ENCODE peak calls at places on chromosomes 5 and 9, in five cellular contexts. One of them, this sample, is unnamed.

GRCh38 chr9:135045264-135046155 is 42.0 kb upstream of the OLFM1 start:
- DNase-seq in posterior cingulate gyrus: no peak
- DNase-seq in stimulated activated naive B cell treated with anti-CD40 and anti-IgM and Interleukin-4, amounts not matched to agents 10 μg/mL and 1 μg/mL and 100 μg/mL, for 72 hours: no peak
- DNase-seq in hepatocyte: no peak
- DNase-seq in RWPE1: no peak
- DNase-seq in this sample: no peak

GRCh38 chr5:38154615-38155204 is 103.6 kb upstream of the EGFLAM start:
- DNase-seq in hepatocyte: no peak
- DNase-seq in posterior cingulate gyrus: no peak
- DNase-seq in stimulated activated naive B cell treated with anti-CD40 and anti-IgM and Interleukin-4, amounts not matched to agents 10 μg/mL and 1 μg/mL and 100 μg/mL, for 72 hours: no peak
- DNase-seq in RWPE1: peak
- DNase-seq in this sample: no peak

GRCh38 chr9:114603183-114603582 is 7.9 kb upstream of the TMEM268 start:
- DNase-seq in stimulated activated naive B cell treated with anti-CD40 and anti-IgM and Interleukin-4, amounts not matched to agents 10 μg/mL and 1 μg/mL and 100 μg/mL, for 72 hours: no peak
- DNase-seq in RWPE1: no peak
- DNase-seq in hepatocyte: no peak
- DNase-seq in posterior cingulate gyrus: no peak
- DNase-seq in this sample: no peak

GRCh38 chr5:102539598-102539997 is 40.8 kb upstream of the SLCO6A1 start:
- DNase-seq in RWPE1: no peak
- DNase-seq in hepatocyte: peak
- DNase-seq in posterior cingulate gyrus: no peak
- DNase-seq in stimulated activated naive B cell treated with anti-CD40 and anti-IgM and Interleukin-4, amounts not matched to agents 10 μg/mL and 1 μg/mL and 100 μg/mL, for 72 hours: no peak
- DNase-seq in this sample: no peak

GRCh38 chr5:114185274-114185673 is 176.6 kb upstream of the KCNN2 start:
- DNase-seq in stimulated activated naive B cell treated with anti-CD40 and anti-IgM and Interleukin-4, amounts not matched to agents 10 μg/mL and 1 μg/mL and 100 μg/mL, for 72 hours: no peak
- DNase-seq in hepatocyte: peak
- DNase-seq in posterior cingulate gyrus: no peak
- DNase-seq in RWPE1: no peak
- DNase-seq in this sample: no peak

GRCh38 chr9:5110867-5111681 is 74.4 kb downstream of the INSL6 start:
- DNase-seq in hepatocyte: no peak
- DNase-seq in RWPE1: no peak
- DNase-seq in posterior cingulate gyrus: peak
- DNase-seq in stimulated activated naive B cell treated with anti-CD40 and anti-IgM and Interleukin-4, amounts not matched to agents 10 μg/mL and 1 μg/mL and 100 μg/mL, for 72 hours: no peak
- DNase-seq in this sample: no peak

GRCh38 chr9:32264171-32264862 is 120.1 kb upstream of the ACO1 start:
- DNase-seq in stimulated activated naive B cell treated with anti-CD40 and anti-IgM and Interleukin-4, amounts not matched to agents 10 μg/mL and 1 μg/mL and 100 μg/mL, for 72 hours: no peak
- DNase-seq in hepatocyte: peak
- DNase-seq in RWPE1: no peak
- DNase-seq in posterior cingulate gyrus: no peak
- DNase-seq in this sample: no peak

GRCh38 chr5:68839019-68839552 is 254.7 kb upstream of the SLC30A5 start:
- DNase-seq in posterior cingulate gyrus: no peak
- DNase-seq in stimulated activated naive B cell treated with anti-CD40 and anti-IgM and Interleukin-4, amounts not matched to agents 10 μg/mL and 1 μg/mL and 100 μg/mL, for 72 hours: no peak
- DNase-seq in RWPE1: no peak
- DNase-seq in hepatocyte: peak
- DNase-seq in this sample: peak

GRCh38 chr9:33081128-33081851 is 4.8 kb upstream of the SMU1 start:
- DNase-seq in posterior cingulate gyrus: no peak
- DNase-seq in hepatocyte: peak
- DNase-seq in stimulated activated naive B cell treated with anti-CD40 and anti-IgM and Interleukin-4, amounts not matched to agents 10 μg/mL and 1 μg/mL and 100 μg/mL, for 72 hours: peak
- DNase-seq in RWPE1: peak
- DNase-seq in this sample: peak

GRCh38 chr5:95923918-95924559 is 37.6 kb downstream of the ELL2 start:
- DNase-seq in hepatocyte: no peak
- DNase-seq in posterior cingulate gyrus: no peak
- DNase-seq in RWPE1: no peak
- DNase-seq in stimulated activated naive B cell treated with anti-CD40 and anti-IgM and Interleukin-4, amounts not matched to agents 10 μg/mL and 1 μg/mL and 100 μg/mL, for 72 hours: no peak
- DNase-seq in this sample: no peak

GRCh38 chr9:20584968-20585643 is 37.2 kb downstream of the MLLT3 start:
- DNase-seq in RWPE1: no peak
- DNase-seq in posterior cingulate gyrus: no peak
- DNase-seq in stimulated activated naive B cell treated with anti-CD40 and anti-IgM and Interleukin-4, amounts not matched to agents 10 μg/mL and 1 μg/mL and 100 μg/mL, for 72 hours: no peak
- DNase-seq in hepatocyte: no peak
- DNase-seq in this sample: no peak

GRCh38 chr5:143796753-143797152 is 15.2 kb upstream of the HMHB1 start:
- DNase-seq in RWPE1: no peak
- DNase-seq in stimulated activated naive B cell treated with anti-CD40 and anti-IgM and Interleukin-4, amounts not matched to agents 10 μg/mL and 1 μg/mL and 100 μg/mL, for 72 hours: no peak
- DNase-seq in hepatocyte: no peak
- DNase-seq in posterior cingulate gyrus: no peak
- DNase-seq in this sample: no peak

GRCh38 chr5:42994285-42995151 is 45.6 kb downstream of the ANXA2R start:
- DNase-seq in RWPE1: peak
- DNase-seq in hepatocyte: peak
- DNase-seq in stimulated activated naive B cell treated with anti-CD40 and anti-IgM and Interleukin-4, amounts not matched to agents 10 μg/mL and 1 μg/mL and 100 μg/mL, for 72 hours: peak
- DNase-seq in posterior cingulate gyrus: peak
- DNase-seq in this sample: no peak

GRCh38 chr9:111924281-111924680 is 27.7 kb downstream of the UGCG start:
- DNase-seq in RWPE1: no peak
- DNase-seq in hepatocyte: no peak
- DNase-seq in stimulated activated naive B cell treated with anti-CD40 and anti-IgM and Interleukin-4, amounts not matched to agents 10 μg/mL and 1 μg/mL and 100 μg/mL, for 72 hours: no peak
- DNase-seq in posterior cingulate gyrus: no peak
- DNase-seq in this sample: no peak

GRCh38 chr9:35481347-35481975 is 8.4 kb upstream of the RUSC2 start:
- DNase-seq in hepatocyte: peak
- DNase-seq in posterior cingulate gyrus: no peak
- DNase-seq in stimulated activated naive B cell treated with anti-CD40 and anti-IgM and Interleukin-4, amounts not matched to agents 10 μg/mL and 1 μg/mL and 100 μg/mL, for 72 hours: no peak
- DNase-seq in RWPE1: peak
- DNase-seq in this sample: no peak

GRCh38 chr5:128920345-128921215 is 44.7 kb upstream of the SLC27A6 start:
- DNase-seq in hepatocyte: no peak
- DNase-seq in posterior cingulate gyrus: no peak
- DNase-seq in RWPE1: peak
- DNase-seq in stimulated activated naive B cell treated with anti-CD40 and anti-IgM and Interleukin-4, amounts not matched to agents 10 μg/mL and 1 μg/mL and 100 μg/mL, for 72 hours: no peak
- DNase-seq in this sample: peak

GRCh38 chr5:104998572-104998971 is 1436.0 kb upstream of the NUDT12 start:
- DNase-seq in posterior cingulate gyrus: no peak
- DNase-seq in hepatocyte: no peak
- DNase-seq in stimulated activated naive B cell treated with anti-CD40 and anti-IgM and Interleukin-4, amounts not matched to agents 10 μg/mL and 1 μg/mL and 100 μg/mL, for 72 hours: no peak
- DNase-seq in RWPE1: no peak
- DNase-seq in this sample: no peak

GRCh38 chr9:116658265-116658664 is 28.8 kb upstream of the TRIM32 start:
- DNase-seq in RWPE1: no peak
- DNase-seq in posterior cingulate gyrus: no peak
- DNase-seq in hepatocyte: no peak
- DNase-seq in stimulated activated naive B cell treated with anti-CD40 and anti-IgM and Interleukin-4, amounts not matched to agents 10 μg/mL and 1 μg/mL and 100 μg/mL, for 72 hours: no peak
- DNase-seq in this sample: no peak

GRCh38 chr5:142319105-142319504 is 5.7 kb downstream of the SPRY4 start:
- DNase-seq in posterior cingulate gyrus: no peak
- DNase-seq in stimulated activated naive B cell treated with anti-CD40 and anti-IgM and Interleukin-4, amounts not matched to agents 10 μg/mL and 1 μg/mL and 100 μg/mL, for 72 hours: no peak
- DNase-seq in RWPE1: no peak
- DNase-seq in hepatocyte: no peak
- DNase-seq in this sample: no peak

GRCh38 chr5:160169326-160169725 is 50.1 kb upstream of the PWWP2A start:
- DNase-seq in hepatocyte: no peak
- DNase-seq in RWPE1: no peak
- DNase-seq in posterior cingulate gyrus: no peak
- DNase-seq in stimulated activated naive B cell treated with anti-CD40 and anti-IgM and Interleukin-4, amounts not matched to agents 10 μg/mL and 1 μg/mL and 100 μg/mL, for 72 hours: no peak
- DNase-seq in this sample: no peak

GRCh38 chr9:38011991-38012390 is 57.0 kb downstream of the SHB start:
- DNase-seq in RWPE1: no peak
- DNase-seq in posterior cingulate gyrus: no peak
- DNase-seq in hepatocyte: no peak
- DNase-seq in stimulated activated naive B cell treated with anti-CD40 and anti-IgM and Interleukin-4, amounts not matched to agents 10 μg/mL and 1 μg/mL and 100 μg/mL, for 72 hours: no peak
- DNase-seq in this sample: no peak

GRCh38 chr9:100083448-100084144 is 15.2 kb downstream of the ERP44 start:
- DNase-seq in stimulated activated naive B cell treated with anti-CD40 and anti-IgM and Interleukin-4, amounts not matched to agents 10 μg/mL and 1 μg/mL and 100 μg/mL, for 72 hours: no peak
- DNase-seq in RWPE1: no peak
- DNase-seq in hepatocyte: no peak
- DNase-seq in posterior cingulate gyrus: no peak
- DNase-seq in this sample: no peak

GRCh38 chr5:2697446-2698200 is 53.9 kb downstream of the IRX2 start:
- DNase-seq in stimulated activated naive B cell treated with anti-CD40 and anti-IgM and Interleukin-4, amounts not matched to agents 10 μg/mL and 1 μg/mL and 100 μg/mL, for 72 hours: no peak
- DNase-seq in posterior cingulate gyrus: no peak
- DNase-seq in RWPE1: no peak
- DNase-seq in hepatocyte: no peak
- DNase-seq in this sample: no peak

GRCh38 chr5:149380466-149381121 is 1.5 kb upstream of the IL17B start:
- DNase-seq in stimulated activated naive B cell treated with anti-CD40 and anti-IgM and Interleukin-4, amounts not matched to agents 10 μg/mL and 1 μg/mL and 100 μg/mL, for 72 hours: no peak
- DNase-seq in hepatocyte: no peak
- DNase-seq in RWPE1: no peak
- DNase-seq in posterior cingulate gyrus: no peak
- DNase-seq in this sample: no peak

GRCh38 chr9:93810028-93810971 is 144.9 kb downstream of the BARX1 start:
- DNase-seq in RWPE1: no peak
- DNase-seq in hepatocyte: no peak
- DNase-seq in posterior cingulate gyrus: peak
- DNase-seq in stimulated activated naive B cell treated with anti-CD40 and anti-IgM and Interleukin-4, amounts not matched to agents 10 μg/mL and 1 μg/mL and 100 μg/mL, for 72 hours: no peak
- DNase-seq in this sample: no peak

GRCh38 chr5:14676320-14676719 is 11.8 kb downstream of the OTULIN start:
- DNase-seq in hepatocyte: no peak
- DNase-seq in stimulated activated naive B cell treated with anti-CD40 and anti-IgM and Interleukin-4, amounts not matched to agents 10 μg/mL and 1 μg/mL and 100 μg/mL, for 72 hours: peak
- DNase-seq in RWPE1: peak
- DNase-seq in posterior cingulate gyrus: no peak
- DNase-seq in this sample: peak

GRCh38 chr5:115179959-115180709 is 10.4 kb upstream of the TRIM36 start:
- DNase-seq in posterior cingulate gyrus: peak
- DNase-seq in hepatocyte: peak
- DNase-seq in stimulated activated naive B cell treated with anti-CD40 and anti-IgM and Interleukin-4, amounts not matched to agents 10 μg/mL and 1 μg/mL and 100 μg/mL, for 72 hours: peak
- DNase-seq in RWPE1: peak
- DNase-seq in this sample: no peak

GRCh38 chr9:82560457-82560904 is 502.5 kb downstream of the RASEF start:
- DNase-seq in RWPE1: no peak
- DNase-seq in posterior cingulate gyrus: no peak
- DNase-seq in hepatocyte: peak
- DNase-seq in stimulated activated naive B cell treated with anti-CD40 and anti-IgM and Interleukin-4, amounts not matched to agents 10 μg/mL and 1 μg/mL and 100 μg/mL, for 72 hours: no peak
- DNase-seq in this sample: no peak

GRCh38 chr5:150295172-150295611 is 5.6 kb upstream of the CAMK2A start:
- DNase-seq in hepatocyte: peak
- DNase-seq in RWPE1: peak
- DNase-seq in stimulated activated naive B cell treated with anti-CD40 and anti-IgM and Interleukin-4, amounts not matched to agents 10 μg/mL and 1 μg/mL and 100 μg/mL, for 72 hours: no peak
- DNase-seq in posterior cingulate gyrus: peak
- DNase-seq in this sample: peak

GRCh38 chr5:121174351-121174750 is 677.3 kb upstream of the FTMT start:
- DNase-seq in RWPE1: no peak
- DNase-seq in hepatocyte: no peak
- DNase-seq in posterior cingulate gyrus: no peak
- DNase-seq in stimulated activated naive B cell treated with anti-CD40 and anti-IgM and Interleukin-4, amounts not matched to agents 10 μg/mL and 1 μg/mL and 100 μg/mL, for 72 hours: no peak
- DNase-seq in this sample: no peak

GRCh38 chr5:125928663-125929062 is 494.5 kb upstream of the GRAMD2B start:
- DNase-seq in stimulated activated naive B cell treated with anti-CD40 and anti-IgM and Interleukin-4, amounts not matched to agents 10 μg/mL and 1 μg/mL and 100 μg/mL, for 72 hours: no peak
- DNase-seq in posterior cingulate gyrus: no peak
- DNase-seq in RWPE1: peak
- DNase-seq in hepatocyte: no peak
- DNase-seq in this sample: no peak

GRCh38 chr5:10532421-10532820 is 31.4 kb upstream of the ANKRD33B start:
- DNase-seq in RWPE1: no peak
- DNase-seq in posterior cingulate gyrus: no peak
- DNase-seq in stimulated activated naive B cell treated with anti-CD40 and anti-IgM and Interleukin-4, amounts not matched to agents 10 μg/mL and 1 μg/mL and 100 μg/mL, for 72 hours: no peak
- DNase-seq in hepatocyte: no peak
- DNase-seq in this sample: no peak

GRCh38 chr9:125902865-125903512 is 155.8 kb downstream of the PBX3 start:
- DNase-seq in RWPE1: no peak
- DNase-seq in posterior cingulate gyrus: no peak
- DNase-seq in hepatocyte: no peak
- DNase-seq in stimulated activated naive B cell treated with anti-CD40 and anti-IgM and Interleukin-4, amounts not matched to agents 10 μg/mL and 1 μg/mL and 100 μg/mL, for 72 hours: no peak
- DNase-seq in this sample: no peak

GRCh38 chr5:478355-478981 is 35.5 kb downstream of the EXOC3 start:
- DNase-seq in posterior cingulate gyrus: no peak
- DNase-seq in RWPE1: no peak
- DNase-seq in hepatocyte: no peak
- DNase-seq in stimulated activated naive B cell treated with anti-CD40 and anti-IgM and Interleukin-4, amounts not matched to agents 10 μg/mL and 1 μg/mL and 100 μg/mL, for 72 hours: no peak
- DNase-seq in this sample: no peak